ENCODE peak calls at places on chromosomes 12 and 14, in seven cellular contexts. S is activated naive CD4-positive, alpha-beta T cell treated with anti-CD3 and anti-CD28 coated beads, Interleukin-2, amount 10 ng/mL, durations not matched to agents 7 days and 5 days; U is aorta; E is cardiac fibroblast; A is H54; L is HFFc6; H is CD4-positive, alpha-beta memory T cell. N is an unnamed sample.

GRCh38 chr14:101492716-101493115 is 68.6 kb upstream of the DIO3 start:
- DNase-seq in S (peak), U (no peak), E (no peak), A (no peak), L (no peak), H (no peak), N (no peak)

GRCh38 chr12:105092336-105092735 is 8.1 kb upstream of the ALDH1L2 start:
- DNase-seq in S (no peak), U (no peak), E (no peak), A (no peak), L (no peak), H (no peak), N (no peak)

GRCh38 chr12:52575256-52575655 is 1.6 kb upstream of the KRT74 start:
- DNase-seq in S (no peak), U (no peak), E (no peak), A (no peak), L (no peak), H (no peak), N (no peak)

GRCh38 chr14:73591690-73592448 is at the start of gene ACOT4:
- DNase-seq in S (peak), U (peak), E (peak), A (no peak), L (no peak), H (peak), N (peak)

GRCh38 chr12:92987846-92988621 is 58.9 kb upstream of the EEA1 start:
- DNase-seq in S (peak), U (peak), E (no peak), A (no peak), L (no peak), H (no peak), N (no peak)

GRCh38 chr12:107241421-107241820 is 148.1 kb upstream of the CRY1 start:
- DNase-seq in S (no peak), U (no peak), E (no peak), A (no peak), L (no peak), H (no peak), N (no peak)

GRCh38 chr12:95740751-95741150 is 49.8 kb downstream of the NTN4 start:
- DNase-seq in S (no peak), U (no peak), E (no peak), A (no peak), L (no peak), H (no peak), N (no peak)

GRCh38 chr12:11927311-11927935 is 143.3 kb upstream of the BCL2L14 start:
- DNase-seq in S (no peak), U (no peak), E (peak), A (no peak), L (no peak), H (no peak), N (no peak)

GRCh38 chr12:121240484-121241202 is 30.7 kb downstream of the P2RX4 start:
- DNase-seq in S (peak), U (peak), E (peak), A (no peak), L (no peak), H (peak), N (peak)

N was measured in immature natural killer cell.